ENCODE peak calls at places on chromosomes 6 and 20, in five cellular contexts. X is pancreas; Z is ovary; I is transverse colon; Y is effector memory CD4-positive, alpha-beta T cell. G is an unnamed sample.

GRCh38 chr6:110617057-110617456 is 140.6 kb upstream of the SLC22A16 start:
- DNase-seq in X (no peak), Z (no peak), I (no peak), Y (no peak), G (no peak)

GRCh38 chr20:22333885-22334545 is 250.4 kb downstream of the FOXA2 start:
- DNase-seq in X (peak), Z (peak), I (peak), Y (no peak), G (peak)

GRCh38 chr20:30892704-30893345 is 364.6 kb upstream of the DEFB115 start:
- DNase-seq in X (no peak), Z (no peak), I (no peak), Y (no peak), G (no peak)

GRCh38 chr6:89360415-89360999 is 8.0 kb upstream of the UBE2J1 start:
- DNase-seq in X (no peak), Z (no peak), I (no peak), Y (no peak), G (no peak)

GRCh38 chr20:21099653-21100589 is 6.2 kb downstream of the LINC00237 start:
- DNase-seq in X (peak), Z (no peak), I (peak), Y (peak), G (peak)

GRCh38 chr20:4875578-4876067 is 125.7 kb downstream of the SLC23A2 start:
- DNase-seq in X (no peak), Z (no peak), I (no peak), Y (no peak), G (no peak)

GRCh38 chr6:119333707-119334295 is 15.8 kb downstream of the MAN1A1 start:
- DNase-seq in X (no peak), Z (no peak), I (no peak), Y (no peak), G (no peak)

GRCh38 chr6:86936834-86937218 is 502 bp upstream of the HTR1E start:
- DNase-seq in X (no peak), Z (no peak), I (no peak), Y (no peak), G (peak)

GRCh38 chr20:47201074-47201730 is 155.3 kb downstream of the ZMYND8 start:
- DNase-seq in X (no peak), Z (no peak), I (no peak), Y (no peak), G (no peak)

GRCh38 chr6:37515712-37516075 is 16.0 kb upstream of the CCDC167 start:
- DNase-seq in X (no peak), Z (no peak), I (no peak), Y (no peak), G (no peak)

GRCh38 chr6:155024628-155025027 is 29.5 kb downstream of the TIAM2 start:
- DNase-seq in X (no peak), Z (no peak), I (no peak), Y (no peak), G (no peak)

GRCh38 chr6:168183613-168183970 is 104.6 kb upstream of the FRMD1 start:
- DNase-seq in X (no peak), Z (no peak), I (no peak), Y (no peak), G (no peak)

GRCh38 chr6:99590728-99591672 is 15.6 kb upstream of the PRDM13 start:
- DNase-seq in X (no peak), Z (no peak), I (no peak), Y (no peak), G (no peak)

GRCh38 chr6:50056242-50056641 is 6.5 kb upstream of the DEFB112 start:
- DNase-seq in X (no peak), Z (no peak), I (no peak), Y (no peak), G (no peak)

GRCh38 chr20:40768105-40768504 is 79.1 kb upstream of the MAFB start:
- DNase-seq in X (no peak), Z (no peak), I (no peak), Y (no peak), G (no peak)

GRCh38 chr20:50746138-50746940 is 15.0 kb downstream of the PARD6B start:
- DNase-seq in X (no peak), Z (no peak), I (no peak), Y (no peak), G (no peak)

GRCh38 chr6:144931172-144932035 is 646.3 kb downstream of the UTRN start:
- DNase-seq in X (peak), Z (peak), I (peak), Y (no peak), G (no peak)

GRCh38 chr6:13696226-13696625 is 15.4 kb downstream of the RANBP9 start:
- DNase-seq in X (no peak), Z (no peak), I (no peak), Y (no peak), G (no peak)

GRCh38 chr6:121504227-121504626 is 68.8 kb downstream of the GJA1 start:
- DNase-seq in X (no peak), Z (no peak), I (no peak), Y (no peak), G (no peak)

GRCh38 chr6:80210618-80211017 is 104.1 kb downstream of the BCKDHB start:
- DNase-seq in X (no peak), Z (no peak), I (peak), Y (no peak), G (no peak)

GRCh38 chr6:2858678-2859324 is 17.1 kb upstream of the SERPINB1 start:
- DNase-seq in X (no peak), Z (no peak), I (no peak), Y (peak), G (no peak)

GRCh38 chr20:63830821-63831593 is at the start of gene ZBTB46:
- DNase-seq in X (peak), Z (peak), I (peak), Y (no peak), G (no peak)

GRCh38 chr6:56348578-56348977 is 101.2 kb upstream of the COL21A1 start:
- DNase-seq in X (no peak), Z (no peak), I (no peak), Y (no peak), G (no peak)

GRCh38 chr6:112044856-112045255 is 9.0 kb upstream of the CCN6 start:
- DNase-seq in X (no peak), Z (no peak), I (no peak), Y (no peak), G (peak)

GRCh38 chr6:158361961-158362634 is 49.8 kb downstream of the TULP4 start:
- DNase-seq in X (no peak), Z (no peak), I (no peak), Y (no peak), G (no peak)

GRCh38 chr20:49928411-49929141 is 7.6 kb upstream of the RNF114 start:
- DNase-seq in X (peak), Z (peak), I (peak), Y (peak), G (peak)

GRCh38 chr20:24340933-24341332 is 128.5 kb upstream of the SYNDIG1 start:
- DNase-seq in X (no peak), Z (no peak), I (no peak), Y (no peak), G (no peak)

GRCh38 chr6:139531716-139532115 is 157.3 kb upstream of the CITED2 start:
- DNase-seq in X (no peak), Z (no peak), I (no peak), Y (no peak), G (no peak)

GRCh38 chr6:122734529-122735203 is 44.9 kb upstream of the FABP7 start:
- DNase-seq in X (no peak), Z (no peak), I (no peak), Y (no peak), G (no peak)

GRCh38 chr6:90610671-90611542 is 24.0 kb upstream of the MAP3K7 start:
- DNase-seq in X (no peak), Z (peak), I (no peak), Y (no peak), G (peak)

GRCh38 chr6:133512410-133513016 is 271.4 kb downstream of the EYA4 start:
- DNase-seq in X (peak), Z (peak), I (peak), Y (no peak), G (peak)

GRCh38 chr6:43060755-43061633 is 1.6 kb downstream of the KLC4 start:
- DNase-seq in X (no peak), Z (no peak), I (no peak), Y (no peak), G (no peak)
- H3K27ac ChIP-seq in X (peak), Z (no peak), I (peak), Y (no peak), G (no peak)

GRCh38 chr6:153000243-153000642 is 2.3 kb downstream of the MTRF1L start:
- DNase-seq in X (no peak), Z (no peak), I (no peak), Y (no peak), G (no peak)

GRCh38 chr6:153003294-153003645 is 761 bp upstream of the MTRF1L start:
- DNase-seq in X (no peak), Z (no peak), I (no peak), Y (no peak), G (no peak)

GRCh38 chr6:153001767-153002612 is 519 bp downstream of the MTRF1L start:
- DNase-seq in X (no peak), Z (no peak), I (peak), Y (no peak), G (no peak)

DNA sequence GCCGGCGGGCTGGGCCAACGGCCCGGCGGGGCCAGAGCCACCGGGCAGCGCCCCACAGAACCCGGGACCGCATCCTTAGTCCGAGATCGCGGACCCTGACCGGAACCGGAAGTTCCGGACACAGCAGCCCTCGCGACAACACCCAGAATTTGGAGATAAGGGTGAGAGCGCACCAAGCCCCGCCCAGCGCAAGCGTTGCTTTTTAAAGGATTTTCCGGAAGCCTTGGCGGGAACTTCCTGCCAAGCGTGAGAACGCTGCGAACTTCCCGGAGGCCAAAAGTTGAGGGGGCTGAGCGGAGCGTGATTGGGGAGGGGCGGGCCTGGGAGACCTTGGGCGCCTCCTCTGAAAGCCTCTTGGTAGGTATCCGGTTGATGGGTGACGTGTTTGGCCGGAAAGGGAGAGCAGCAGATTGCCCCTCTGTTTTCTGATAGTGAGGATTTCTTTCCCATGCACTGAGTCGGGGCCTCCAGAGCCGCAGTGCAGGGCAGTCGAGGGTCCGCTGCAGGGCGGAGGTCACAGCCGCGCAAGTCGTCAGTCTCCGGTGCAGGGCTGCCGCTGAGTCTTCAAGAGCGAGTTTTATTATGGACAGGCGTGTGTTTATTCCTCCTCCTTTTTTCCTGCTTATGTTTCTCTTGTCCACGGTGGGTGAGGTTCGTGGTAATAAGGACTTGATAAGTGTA is at the start of gene MTRF1L:
- DNase-seq in X (peak), Z (peak), I (peak), Y (peak), G (peak)
- H3K4me3 ChIP-seq in X (peak), Z (peak), I (peak), Y (peak), G (peak)

GRCh38 chr20:62406635-62407176 is 379 bp downstream of the CABLES2 start:
- DNase-seq in X (no peak), Z (peak), I (no peak), Y (no peak), G (no peak)
- H3K27ac ChIP-seq in X (no peak), Z (peak), I (peak), Y (peak), G (no peak)

GRCh38 chr6:148501178-148501590 is 158.5 kb downstream of the SASH1 start:
- DNase-seq in X (no peak), Z (peak), I (peak), Y (no peak), G (peak)
- H3K4me3 ChIP-seq in X (no peak), Z (no peak), I (no peak), Y (no peak), G (peak)

GRCh38 chr20:52302736-52303135 is 111.2 kb upstream of the ZFP64 start:
- DNase-seq in X (no peak), Z (no peak), I (no peak), Y (no peak), G (no peak)
- H3K27ac ChIP-seq in X (no peak), Z (no peak), I (no peak), Y (no peak), G (no peak)

DNA sequence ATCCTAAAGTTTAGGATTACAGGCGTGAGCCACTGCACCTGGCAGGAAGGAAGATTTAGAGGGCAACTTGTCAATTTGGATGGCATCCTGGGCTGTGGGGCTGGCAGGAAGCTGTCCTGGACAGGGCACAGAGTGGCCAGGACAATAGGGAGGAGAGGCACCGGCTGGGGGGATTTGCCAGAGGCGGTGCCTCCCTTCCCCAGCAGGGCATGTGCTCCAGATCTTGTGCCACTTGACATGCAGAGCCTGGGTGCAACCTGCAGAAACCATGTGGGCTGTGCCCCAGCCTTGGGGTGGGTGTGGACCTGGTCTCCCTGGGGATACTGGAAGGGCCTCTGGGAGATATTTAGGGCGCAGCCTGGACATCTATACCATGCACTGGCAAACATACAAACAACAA is 58.6 kb upstream of the EEF1A1 start:
- DNase-seq in X (no peak), Z (peak), I (no peak), Y (no peak), G (no peak)
- H3K4me3 ChIP-seq in X (no peak), Z (no peak), I (no peak), Y (no peak), G (no peak)